ENCODE peak calls at places on chromosomes 2 and 18, in four cellular contexts. One of them, this sample, is unnamed.

GRCh38 chr18:44458777-44459176 is 221.9 kb upstream of the SETBP1 start:
- DNase-seq in K562: no peak
- DNase-seq in GM12878: no peak
- DNase-seq in SK-N-SH: no peak
- DNase-seq in this sample: no peak

GRCh38 chr18:67359868-67360838 is 156.4 kb downstream of the DSEL start:
- DNase-seq in K562: no peak
- DNase-seq in GM12878: no peak
- DNase-seq in SK-N-SH: peak
- DNase-seq in this sample: peak

GRCh38 chr2:11344956-11345671 is 678 bp upstream of the ROCK2 start:
- DNase-seq in K562: no peak
- DNase-seq in GM12878: no peak
- DNase-seq in SK-N-SH: no peak
- DNase-seq in this sample: peak

GRCh38 chr2:237432484-237433092 is 18.6 kb upstream of the COL6A3 start:
- DNase-seq in K562: no peak
- DNase-seq in GM12878: no peak
- DNase-seq in SK-N-SH: peak
- DNase-seq in this sample: peak

GRCh38 chr2:239279508-239280295 is 121.1 kb downstream of the HDAC4 start:
- DNase-seq in K562: no peak
- DNase-seq in GM12878: no peak
- DNase-seq in SK-N-SH: no peak
- DNase-seq in this sample: no peak

GRCh38 chr18:53745228-53745967 is 479.1 kb downstream of the MBD2 start:
- DNase-seq in K562: no peak
- DNase-seq in GM12878: no peak
- DNase-seq in SK-N-SH: no peak
- DNase-seq in this sample: no peak

GRCh38 chr2:38750793-38751042 is 443 bp downstream of the SRSF7 start:
- DNase-seq in K562: no peak
- DNase-seq in GM12878: no peak
- DNase-seq in SK-N-SH: peak
- DNase-seq in this sample: peak

GRCh38 chr2:120736955-120737801 is 1.5 kb downstream of the GLI2 start:
- DNase-seq in K562: no peak
- DNase-seq in GM12878: no peak
- DNase-seq in SK-N-SH: peak
- DNase-seq in this sample: peak

GRCh38 chr2:241836257-241836656 is 22.4 kb downstream of the PDCD1 start:
- DNase-seq in K562: no peak
- DNase-seq in GM12878: no peak
- DNase-seq in SK-N-SH: no peak
- DNase-seq in this sample: no peak

GRCh38 chr2:212327171-212327809 is 211.3 kb downstream of the ERBB4 start:
- DNase-seq in K562: no peak
- DNase-seq in GM12878: no peak
- DNase-seq in SK-N-SH: no peak
- DNase-seq in this sample: no peak

GRCh38 chr2:208142925-208143799 is 2.8 kb downstream of the CRYGB start:
- DNase-seq in K562: no peak
- DNase-seq in GM12878: no peak
- DNase-seq in SK-N-SH: no peak
- DNase-seq in this sample: no peak

GRCh38 chr2:163709270-163709669 is 26.5 kb downstream of the FIGN start:
- DNase-seq in K562: no peak
- DNase-seq in GM12878: no peak
- DNase-seq in SK-N-SH: no peak
- DNase-seq in this sample: no peak

GRCh38 chr2:181444654-181445053 is 12.5 kb upstream of the ITGA4 start:
- DNase-seq in K562: no peak
- DNase-seq in GM12878: no peak
- DNase-seq in SK-N-SH: no peak
- DNase-seq in this sample: no peak

GRCh38 chr2:120561393-120562035 is 174.2 kb upstream of the GLI2 start:
- DNase-seq in K562: no peak
- DNase-seq in GM12878: no peak
- DNase-seq in SK-N-SH: no peak
- DNase-seq in this sample: no peak

GRCh38 chr2:210577263-210578071 is 21.1 kb downstream of the CPS1 start:
- DNase-seq in K562: peak
- DNase-seq in GM12878: peak
- DNase-seq in SK-N-SH: peak
- DNase-seq in this sample: peak

GRCh38 chr2:130819226-130819914 is 17.3 kb upstream of the ARHGEF4 start:
- DNase-seq in K562: no peak
- DNase-seq in GM12878: no peak
- DNase-seq in SK-N-SH: no peak
- DNase-seq in this sample: no peak

GRCh38 chr2:3635171-3636008 is 22.6 kb upstream of the ALLC start:
- DNase-seq in K562: no peak
- DNase-seq in GM12878: no peak
- DNase-seq in SK-N-SH: no peak
- DNase-seq in this sample: no peak

GRCh38 chr2:192197387-192197786 is 2.7 kb upstream of the TMEFF2 start:
- DNase-seq in K562: no peak
- DNase-seq in GM12878: no peak
- DNase-seq in SK-N-SH: no peak
- DNase-seq in this sample: peak

GRCh38 chr2:158580760-158581159 is 124.0 kb downstream of the PKP4 start:
- DNase-seq in K562: no peak
- DNase-seq in GM12878: no peak
- DNase-seq in SK-N-SH: peak
- DNase-seq in this sample: no peak

GRCh38 chr2:162967137-162967536 is 128.6 kb upstream of the KCNH7 start:
- DNase-seq in K562: no peak
- DNase-seq in GM12878: no peak
- DNase-seq in SK-N-SH: peak
- DNase-seq in this sample: no peak

GRCh38 chr18:12741351-12741750 is 38.5 kb downstream of the PSMG2 start:
- DNase-seq in K562: no peak
- DNase-seq in GM12878: no peak
- DNase-seq in SK-N-SH: peak
- DNase-seq in this sample: peak

GRCh38 chr2:38634684-38635083 is 31.2 kb upstream of the GALM start:
- DNase-seq in K562: no peak
- DNase-seq in GM12878: peak
- DNase-seq in SK-N-SH: peak
- DNase-seq in this sample: no peak

GRCh38 chr2:2564300-2565085 is 233.4 kb upstream of the MYT1L start:
- DNase-seq in K562: no peak
- DNase-seq in GM12878: no peak
- DNase-seq in SK-N-SH: no peak
- DNase-seq in this sample: no peak

GRCh38 chr2:7671312-7671711 is 754.1 kb downstream of the RNF144A start:
- DNase-seq in K562: no peak
- DNase-seq in GM12878: no peak
- DNase-seq in SK-N-SH: no peak
- DNase-seq in this sample: no peak

GRCh38 chr2:8670580-8670979 is 11.3 kb upstream of the ID2 start:
- DNase-seq in K562: no peak
- DNase-seq in GM12878: no peak
- DNase-seq in SK-N-SH: no peak
- DNase-seq in this sample: no peak

GRCh38 chr2:239963646-239964205 is 61.4 kb downstream of the NDUFA10 start:
- DNase-seq in K562: no peak
- DNase-seq in GM12878: no peak
- DNase-seq in SK-N-SH: no peak
- DNase-seq in this sample: no peak

GRCh38 chr2:102050854-102051391 is 59.2 kb downstream of the IL1R2 start:
- DNase-seq in K562: peak
- DNase-seq in GM12878: no peak
- DNase-seq in SK-N-SH: no peak
- DNase-seq in this sample: no peak

GRCh38 chr18:54737986-54738385 is 90.3 kb upstream of the RAB27B start:
- DNase-seq in K562: no peak
- DNase-seq in GM12878: no peak
- DNase-seq in SK-N-SH: no peak
- DNase-seq in this sample: peak

GRCh38 chr2:64652231-64653173 is 1.2 kb downstream of the SERTAD2 start:
- DNase-seq in K562: no peak
- DNase-seq in GM12878: no peak
- DNase-seq in SK-N-SH: no peak
- DNase-seq in this sample: peak

GRCh38 chr2:240250985-240251847 is 110.8 kb upstream of the OTOS start:
- DNase-seq in K562: peak
- DNase-seq in GM12878: no peak
- DNase-seq in SK-N-SH: peak
- DNase-seq in this sample: peak

GRCh38 chr2:239315308-239315707 is 85.5 kb downstream of the HDAC4 start:
- DNase-seq in K562: no peak
- DNase-seq in GM12878: no peak
- DNase-seq in SK-N-SH: no peak
- DNase-seq in this sample: no peak

GRCh38 chr2:223828314-223828713 is 9.1 kb downstream of the AP1S3 start:
- DNase-seq in K562: no peak
- DNase-seq in GM12878: no peak
- DNase-seq in SK-N-SH: no peak
- DNase-seq in this sample: no peak

GRCh38 chr2:46800218-46800617 is 115.4 kb downstream of the MCFD2 start:
- DNase-seq in K562: no peak
- DNase-seq in GM12878: no peak
- DNase-seq in SK-N-SH: no peak
- DNase-seq in this sample: no peak

GRCh38 chr2:64866797-64867196 is 122.4 kb upstream of the SLC1A4 start:
- DNase-seq in K562: no peak
- DNase-seq in GM12878: no peak
- DNase-seq in SK-N-SH: no peak
- DNase-seq in this sample: no peak

DNA sequence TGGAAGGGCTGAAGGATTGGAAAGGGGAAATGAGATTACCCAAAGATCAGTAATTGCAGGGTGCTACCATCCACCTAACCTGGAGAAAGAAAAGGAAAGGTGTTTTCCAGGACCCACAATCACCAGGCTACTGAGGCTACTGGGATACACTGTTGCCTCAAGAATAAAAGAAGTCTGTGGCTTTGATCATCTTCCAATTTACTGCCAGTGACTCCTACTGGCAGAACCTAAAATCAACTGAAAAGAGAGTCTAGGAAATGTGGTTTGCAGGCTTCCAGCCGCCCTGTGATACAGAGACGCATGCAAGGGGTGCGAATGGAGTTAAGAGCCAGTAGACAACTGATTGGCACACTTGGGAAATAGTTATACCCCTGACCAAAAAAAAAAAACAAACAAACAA is 16.6 kb upstream of the TTL start:
- DNase-seq in K562: no peak
- DNase-seq in GM12878: no peak
- DNase-seq in SK-N-SH: peak
- DNase-seq in this sample: peak
- TF ChIP-seq RCOR1 in K562: no peak
- TF ChIP-seq RCOR1 in GM12878: no peak
- TF ChIP-seq RCOR1 in SK-N-SH: no peak
- TF ChIP-seq RCOR1 in this sample: no peak

DNA sequence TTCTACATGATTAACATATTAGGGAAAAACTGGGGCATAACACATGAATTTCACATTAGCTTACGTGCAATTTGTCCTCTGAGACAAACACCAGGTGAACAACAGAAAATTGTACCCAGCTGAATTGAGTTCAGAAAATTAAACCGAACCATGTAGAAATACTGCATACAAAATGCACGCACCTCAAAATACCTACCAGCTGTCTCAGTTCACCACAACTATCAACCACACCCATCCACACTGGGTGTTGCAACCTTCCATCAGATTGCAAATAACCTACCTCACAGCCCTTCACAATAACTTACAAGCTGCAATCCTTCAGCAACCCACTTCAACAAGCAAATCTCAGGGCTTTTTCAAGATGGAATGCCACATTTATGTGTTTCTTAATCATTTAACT is 55.9 kb downstream of the UNC50 start:
- DNase-seq in K562: no peak
- DNase-seq in GM12878: no peak
- DNase-seq in SK-N-SH: no peak
- DNase-seq in this sample: no peak
- TF ChIP-seq RCOR1 in K562: no peak
- TF ChIP-seq RCOR1 in GM12878: no peak
- TF ChIP-seq RCOR1 in SK-N-SH: no peak
- TF ChIP-seq RCOR1 in this sample: no peak

DNA sequence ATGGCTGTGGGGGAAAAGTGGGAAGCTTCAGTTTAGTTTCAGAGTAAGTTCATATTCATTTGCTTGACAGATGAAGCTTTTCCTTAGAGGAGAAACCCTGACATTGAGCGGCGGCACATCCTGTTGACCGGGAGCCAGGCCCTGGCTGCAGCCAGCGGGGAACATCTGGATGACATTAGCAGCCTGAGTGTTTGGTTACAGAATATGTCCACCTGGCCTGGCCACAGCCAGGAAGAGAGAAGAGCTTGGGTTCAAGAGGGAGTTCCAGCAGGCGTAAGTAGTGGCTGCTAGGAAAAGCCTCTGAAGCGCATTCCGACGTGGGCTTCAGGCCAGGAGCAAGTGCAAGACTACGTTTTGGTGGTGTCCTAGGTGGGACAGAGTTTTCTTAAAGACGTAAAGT is 144.9 kb upstream of the MYCN start:
- DNase-seq in K562: no peak
- DNase-seq in GM12878: no peak
- DNase-seq in SK-N-SH: peak
- DNase-seq in this sample: no peak
- TF ChIP-seq RCOR1 in K562: no peak
- TF ChIP-seq RCOR1 in GM12878: no peak
- TF ChIP-seq RCOR1 in SK-N-SH: peak
- TF ChIP-seq RCOR1 in this sample: no peak

GRCh38 chr2:55063226-55063625 is 13.0 kb upstream of the RTN4 start:
- DNase-seq in K562: no peak
- DNase-seq in GM12878: no peak
- DNase-seq in SK-N-SH: no peak
- DNase-seq in this sample: no peak
- TF ChIP-seq RCOR1 in K562: no peak
- TF ChIP-seq RCOR1 in GM12878: no peak
- TF ChIP-seq RCOR1 in SK-N-SH: no peak
- TF ChIP-seq RCOR1 in this sample: no peak

This sample was measured in A549.